ENCODE peak calls at places on chromosomes 11 and 22, in nine cellular contexts. E is CD4-positive, alpha-beta T cell; N is aorta; L is AG04450; A is NCI-H1436 treated with DMSO at 0.1 percent for 48 hours; P is SK-MEL-5; W is H54; K is activated effector memory CD4-positive, alpha-beta T cell treated with anti-CD3 and anti-CD28 coated beads, Interleukin-2, amount 50 U/mL, for 16 hours; U is midbrain. R is an unnamed sample.

GRCh38 chr22:47084226-47084625 is 321.8 kb downstream of the TBC1D22A start:
- DNase-seq in P (no peak), U (no peak), K (no peak), E (no peak), L (no peak), A (no peak), N (no peak), W (no peak), R (no peak)

GRCh38 chr11:133479209-133479608 is 53.1 kb downstream of the OPCML start:
- DNase-seq in U (no peak), E (no peak), W (no peak), P (no peak), A (no peak), K (no peak), L (no peak), N (no peak), R (no peak)

GRCh38 chr11:102202972-102203371 is 92.7 kb downstream of the YAP1 start:
- DNase-seq in K (no peak), U (no peak), L (no peak), W (no peak), A (no peak), N (no peak), P (no peak), E (no peak), R (no peak)

GRCh38 chr11:35134403-35135126 is 4.4 kb upstream of the CD44 start:
- DNase-seq in N (no peak), L (no peak), W (no peak), K (no peak), E (no peak), U (no peak), A (no peak), P (no peak), R (no peak)

GRCh38 chr11:95231126-95231880 is at the start of gene SESN3:
- DNase-seq in L (peak; percentile 90), A (peak; percentile 99), U (peak; percentile 98), E (peak; percentile 99), N (peak; percentile 100), K (peak; percentile 100), W (peak; percentile 26), P (peak; percentile 97), R (peak; percentile 98)

GRCh38 chr11:64933213-64933934 is 2.3 kb downstream of the GPHA2 start:
- DNase-seq in W (no peak), P (no peak), N (no peak), L (no peak), U (no peak), K (peak; percentile 27), E (no peak), A (no peak), R (no peak)

GRCh38 chr11:105024394-105024793 is 1.4 kb upstream of the CASP5 start:
- DNase-seq in L (no peak), K (no peak), P (no peak), E (no peak), W (no peak), N (no peak), A (no peak), U (no peak), R (no peak)

GRCh38 chr22:47139790-47140119 is 377.3 kb downstream of the TBC1D22A start:
- DNase-seq in A (no peak), U (no peak), E (no peak), K (no peak), N (no peak), P (no peak), W (no peak), L (no peak), R (no peak)

GRCh38 chr11:77100166-77101042 is 2.2 kb upstream of the OMP start:
- DNase-seq in E (no peak), K (no peak), U (no peak), L (no peak), A (no peak), P (no peak), N (peak; percentile 63), W (no peak), R (no peak)

GRCh38 chr11:130209128-130209932 is 49.7 kb downstream of the ST14 start:
- DNase-seq in E (no peak), U (no peak), P (no peak), L (no peak), A (no peak), N (no peak), K (peak; percentile 58), W (no peak), R (no peak)

GRCh38 chr11:94732617-94733292 is 35.4 kb upstream of the AMOTL1 start:
- DNase-seq in U (no peak), P (peak; percentile 15), N (no peak), K (no peak), A (no peak), E (no peak), W (no peak), L (peak; percentile 20), R (peak; percentile 56)

GRCh38 chr11:45238724-45239123 is 47.4 kb downstream of the SYT13 start:
- DNase-seq in N (no peak), P (no peak), L (peak; percentile 21), E (no peak), W (peak; percentile 77), K (no peak), A (no peak), U (no peak), R (no peak)

GRCh38 chr11:12235945-12236743 is 125.8 kb downstream of the MICAL2 start:
- DNase-seq in U (peak; percentile 62), W (peak; percentile 45), P (peak; percentile 79), K (peak; percentile 73), L (peak; percentile 43), N (no peak), E (peak; percentile 13), A (no peak), R (no peak)

GRCh38 chr11:44188643-44189042 is 93.2 kb downstream of the EXT2 start:
- DNase-seq in U (no peak), E (no peak), N (no peak), W (no peak), L (no peak), A (no peak), P (no peak), K (no peak), R (no peak)

GRCh38 chr11:105609832-105610781 is at the start of gene GRIA4:
- DNase-seq in K (no peak), A (no peak), W (no peak), E (no peak), P (peak; percentile 33), N (peak; percentile 79), L (peak; percentile 16), U (peak; percentile 71), R (no peak)

GRCh38 chr11:64276653-64277431 is 7.6 kb downstream of the BAD start:
- DNase-seq in P (no peak), E (no peak), K (no peak), U (no peak), N (no peak), W (peak; percentile 91), A (no peak), L (no peak), R (no peak)

GRCh38 chr11:128471138-128471661 is 116.2 kb downstream of the ETS1 start:
- DNase-seq in L (no peak), W (no peak), E (peak; percentile 51), U (no peak), P (no peak), A (no peak), K (peak; percentile 78), N (no peak), R (no peak)

GRCh38 chr11:30062103-30062502 is 45.3 kb upstream of the KCNA4 start:
- DNase-seq in L (no peak), U (no peak), K (no peak), E (no peak), P (no peak), W (no peak), A (no peak), N (no peak), R (no peak)

GRCh38 chr22:19483481-19484244 is 3.9 kb downstream of the CDC45 start:
- DNase-seq in K (no peak), W (no peak), E (no peak), N (no peak), A (no peak), P (no peak), L (no peak), U (no peak), R (no peak)